ENCODE peak calls at places on chromosomes 4 and X, in seven cellular contexts. One of them, this sample, is unnamed.

GRCh38 chrX:31435592-31435991 is 363.8 kb upstream of the FTHL17 start:
- DNase-seq in transverse colon: peak; percentile 70
- DNase-seq in ovary: no peak
- DNase-seq in lower leg skin: no peak
- DNase-seq in left ventricle myocardium inferior: peak; percentile 18
- DNase-seq in A549: no peak
- DNase-seq in foreskin fibroblast: no peak
- DNase-seq in this sample: peak; percentile 45

GRCh38 chr4:38101563-38101962 is 141.4 kb downstream of the PTTG2 start:
- DNase-seq in A549: no peak
- DNase-seq in transverse colon: no peak
- DNase-seq in foreskin fibroblast: peak; percentile 58
- DNase-seq in lower leg skin: no peak
- DNase-seq in left ventricle myocardium inferior: no peak
- DNase-seq in ovary: no peak
- DNase-seq in this sample: peak; percentile 60

GRCh38 chr4:48687313-48687712 is 92.8 kb downstream of the FRYL start:
- DNase-seq in left ventricle myocardium inferior: no peak
- DNase-seq in lower leg skin: no peak
- DNase-seq in ovary: no peak
- DNase-seq in A549: no peak
- DNase-seq in foreskin fibroblast: no peak
- DNase-seq in transverse colon: no peak
- DNase-seq in this sample: no peak

GRCh38 chr4:184598753-184599491 is 50.3 kb downstream of the CASP3 start:
- DNase-seq in foreskin fibroblast: no peak
- DNase-seq in transverse colon: no peak
- DNase-seq in A549: no peak
- DNase-seq in ovary: no peak
- DNase-seq in left ventricle myocardium inferior: no peak
- DNase-seq in lower leg skin: no peak
- DNase-seq in this sample: peak; percentile 27

GRCh38 chrX:3244955-3245354 is 101.5 kb downstream of the MXRA5 start:
- DNase-seq in lower leg skin: no peak
- DNase-seq in transverse colon: no peak
- DNase-seq in left ventricle myocardium inferior: no peak
- DNase-seq in A549: no peak
- DNase-seq in foreskin fibroblast: no peak
- DNase-seq in ovary: no peak
- DNase-seq in this sample: no peak

GRCh38 chr4:6732441-6733357 is 16.7 kb downstream of the BLOC1S4 start:
- DNase-seq in ovary: no peak
- DNase-seq in foreskin fibroblast: peak; percentile 86
- DNase-seq in lower leg skin: no peak
- DNase-seq in left ventricle myocardium inferior: peak; percentile 76
- DNase-seq in transverse colon: peak; percentile 68
- DNase-seq in A549: peak; percentile 69
- DNase-seq in this sample: peak; percentile 93

GRCh38 chrX:155094468-155095061 is 23.3 kb downstream of the BRCC3 start:
- DNase-seq in transverse colon: no peak
- DNase-seq in A549: no peak
- DNase-seq in ovary: no peak
- DNase-seq in left ventricle myocardium inferior: no peak
- DNase-seq in foreskin fibroblast: peak; percentile 8
- DNase-seq in lower leg skin: no peak
- DNase-seq in this sample: peak; percentile 16

GRCh38 chrX:153750126-153750774 is 13.8 kb upstream of the PLXNB3 start:
- DNase-seq in foreskin fibroblast: no peak
- DNase-seq in transverse colon: no peak
- DNase-seq in lower leg skin: no peak
- DNase-seq in ovary: no peak
- DNase-seq in left ventricle myocardium inferior: no peak
- DNase-seq in A549: no peak
- DNase-seq in this sample: no peak

GRCh38 chr4:139700568-139700967 is 34.9 kb downstream of the MGST2 start:
- DNase-seq in lower leg skin: no peak
- DNase-seq in ovary: no peak
- DNase-seq in left ventricle myocardium inferior: no peak
- DNase-seq in transverse colon: no peak
- DNase-seq in foreskin fibroblast: no peak
- DNase-seq in A549: no peak
- DNase-seq in this sample: no peak

GRCh38 chrX:107199491-107199890 is 6.7 kb downstream of the NUP62CL start:
- DNase-seq in ovary: no peak
- DNase-seq in left ventricle myocardium inferior: no peak
- DNase-seq in transverse colon: no peak
- DNase-seq in lower leg skin: no peak
- DNase-seq in foreskin fibroblast: no peak
- DNase-seq in A549: no peak
- DNase-seq in this sample: no peak

GRCh38 chr4:95833652-95834276 is 6.1 kb upstream of the PDHA2 start:
- DNase-seq in transverse colon: no peak
- DNase-seq in foreskin fibroblast: no peak
- DNase-seq in lower leg skin: no peak
- DNase-seq in ovary: no peak
- DNase-seq in left ventricle myocardium inferior: no peak
- DNase-seq in A549: no peak
- DNase-seq in this sample: no peak

GRCh38 chrX:18638397-18638796 is 33.5 kb downstream of the RS1 start:
- DNase-seq in A549: no peak
- DNase-seq in transverse colon: no peak
- DNase-seq in left ventricle myocardium inferior: no peak
- DNase-seq in foreskin fibroblast: no peak
- DNase-seq in ovary: no peak
- DNase-seq in lower leg skin: no peak
- DNase-seq in this sample: no peak

GRCh38 chr4:81472249-81473085 is 760 bp upstream of the RASGEF1B start:
- DNase-seq in foreskin fibroblast: peak; percentile 15
- DNase-seq in A549: peak; percentile 14
- DNase-seq in left ventricle myocardium inferior: peak; percentile 30
- DNase-seq in ovary: peak; percentile 26
- DNase-seq in lower leg skin: peak; percentile 47
- DNase-seq in transverse colon: peak; percentile 57
- DNase-seq in this sample: peak; percentile 12

GRCh38 chr4:189548484-189549160 is 392.1 kb upstream of the FRG1 start:
- DNase-seq in left ventricle myocardium inferior: no peak
- DNase-seq in lower leg skin: no peak
- DNase-seq in A549: no peak
- DNase-seq in foreskin fibroblast: no peak
- DNase-seq in transverse colon: no peak
- DNase-seq in ovary: no peak
- DNase-seq in this sample: no peak

GRCh38 chr4:127809173-127809800 is 27.2 kb downstream of the HSPA4L start:
- DNase-seq in lower leg skin: no peak
- DNase-seq in ovary: no peak
- DNase-seq in A549: no peak
- DNase-seq in left ventricle myocardium inferior: no peak
- DNase-seq in transverse colon: no peak
- DNase-seq in foreskin fibroblast: peak; percentile 1
- DNase-seq in this sample: peak; percentile 13

GRCh38 chr4:113781439-113782040 is 20.0 kb upstream of the CAMK2D start:
- DNase-seq in foreskin fibroblast: no peak
- DNase-seq in A549: peak; percentile 10
- DNase-seq in left ventricle myocardium inferior: no peak
- DNase-seq in transverse colon: no peak
- DNase-seq in ovary: no peak
- DNase-seq in lower leg skin: no peak
- DNase-seq in this sample: peak; percentile 49

GRCh38 chr4:52273885-52274284 is 222.8 kb downstream of the SPATA18 start:
- DNase-seq in transverse colon: no peak
- DNase-seq in foreskin fibroblast: no peak
- DNase-seq in A549: no peak
- DNase-seq in ovary: no peak
- DNase-seq in lower leg skin: no peak
- DNase-seq in left ventricle myocardium inferior: no peak
- DNase-seq in this sample: no peak

GRCh38 chrX:16870861-16871584 is 861 bp upstream of the RBBP7 start:
- DNase-seq in ovary: peak; percentile 51
- DNase-seq in lower leg skin: peak; percentile 13
- DNase-seq in foreskin fibroblast: no peak
- DNase-seq in transverse colon: no peak
- DNase-seq in left ventricle myocardium inferior: peak; percentile 31
- DNase-seq in A549: no peak
- DNase-seq in this sample: peak; percentile 19

GRCh38 chrX:46278591-46278990 is 266.6 kb downstream of the ZNF674 start:
- DNase-seq in foreskin fibroblast: no peak
- DNase-seq in ovary: no peak
- DNase-seq in transverse colon: no peak
- DNase-seq in lower leg skin: no peak
- DNase-seq in left ventricle myocardium inferior: no peak
- DNase-seq in A549: no peak
- DNase-seq in this sample: no peak

GRCh38 chr4:2083826-2084160 is 24.7 kb downstream of the NAT8L start:
- DNase-seq in transverse colon: no peak
- DNase-seq in foreskin fibroblast: no peak
- DNase-seq in left ventricle myocardium inferior: no peak
- DNase-seq in ovary: no peak
- DNase-seq in A549: no peak
- DNase-seq in lower leg skin: no peak
- DNase-seq in this sample: no peak

GRCh38 chr4:3521621-3522325 is 10.4 kb downstream of the LRPAP1 start:
- DNase-seq in A549: no peak
- DNase-seq in foreskin fibroblast: no peak
- DNase-seq in ovary: peak; percentile 7
- DNase-seq in left ventricle myocardium inferior: peak; percentile 15
- DNase-seq in transverse colon: peak; percentile 2
- DNase-seq in lower leg skin: no peak
- DNase-seq in this sample: no peak

GRCh38 chr4:47469951-47470350 is 6.4 kb upstream of the COMMD8 start:
- DNase-seq in transverse colon: no peak
- DNase-seq in left ventricle myocardium inferior: no peak
- DNase-seq in ovary: no peak
- DNase-seq in lower leg skin: no peak
- DNase-seq in foreskin fibroblast: peak; percentile 37
- DNase-seq in A549: no peak
- DNase-seq in this sample: peak; percentile 50

GRCh38 chrX:136214551-136214950 is 36.6 kb downstream of the MAP7D3 start:
- DNase-seq in foreskin fibroblast: peak; percentile 64
- DNase-seq in transverse colon: no peak
- DNase-seq in A549: no peak
- DNase-seq in left ventricle myocardium inferior: no peak
- DNase-seq in lower leg skin: no peak
- DNase-seq in ovary: no peak
- DNase-seq in this sample: peak; percentile 90

GRCh38 chr4:52942936-52943335 is 80.8 kb downstream of the RASL11B start:
- DNase-seq in transverse colon: no peak
- DNase-seq in lower leg skin: no peak
- DNase-seq in A549: no peak
- DNase-seq in ovary: no peak
- DNase-seq in left ventricle myocardium inferior: no peak
- DNase-seq in foreskin fibroblast: no peak
- DNase-seq in this sample: peak; percentile 28

GRCh38 chr4:46250997-46251396 is 127.1 kb upstream of the GABRG1 start:
- DNase-seq in transverse colon: no peak
- DNase-seq in A549: no peak
- DNase-seq in foreskin fibroblast: no peak
- DNase-seq in lower leg skin: no peak
- DNase-seq in ovary: no peak
- DNase-seq in left ventricle myocardium inferior: no peak
- DNase-seq in this sample: no peak

GRCh38 chr4:183823394-183823793 is 81.7 kb upstream of the STOX2 start:
- DNase-seq in left ventricle myocardium inferior: peak; percentile 36
- DNase-seq in ovary: no peak
- DNase-seq in transverse colon: peak; percentile 44
- DNase-seq in A549: no peak
- DNase-seq in lower leg skin: peak; percentile 47
- DNase-seq in foreskin fibroblast: no peak
- DNase-seq in this sample: peak; percentile 75

GRCh38 chr4:98626350-98626749 is 32.1 kb downstream of the TSPAN5 start:
- DNase-seq in lower leg skin: no peak
- DNase-seq in A549: peak; percentile 25
- DNase-seq in ovary: peak; percentile 83
- DNase-seq in foreskin fibroblast: peak; percentile 81
- DNase-seq in transverse colon: no peak
- DNase-seq in left ventricle myocardium inferior: peak; percentile 18
- DNase-seq in this sample: peak; percentile 81

GRCh38 chrX:110384490-110384889 is 25.8 kb downstream of the RTL9 start:
- DNase-seq in left ventricle myocardium inferior: no peak
- DNase-seq in A549: no peak
- DNase-seq in ovary: no peak
- DNase-seq in foreskin fibroblast: peak; percentile 62
- DNase-seq in transverse colon: no peak
- DNase-seq in lower leg skin: no peak
- DNase-seq in this sample: peak; percentile 47

GRCh38 chrX:13357925-13358324 is 38.1 kb upstream of the ATXN3L start:
- DNase-seq in foreskin fibroblast: no peak
- DNase-seq in ovary: no peak
- DNase-seq in left ventricle myocardium inferior: no peak
- DNase-seq in transverse colon: no peak
- DNase-seq in A549: no peak
- DNase-seq in lower leg skin: peak; percentile 19
- DNase-seq in this sample: peak; percentile 67

GRCh38 chr4:99878604-99879003 is 15.6 kb downstream of the LAMTOR3 start:
- DNase-seq in left ventricle myocardium inferior: no peak
- DNase-seq in lower leg skin: no peak
- DNase-seq in transverse colon: no peak
- DNase-seq in foreskin fibroblast: no peak
- DNase-seq in ovary: no peak
- DNase-seq in A549: no peak
- DNase-seq in this sample: no peak
- H3K4me3 ChIP-seq in left ventricle myocardium inferior: no peak overlapping the region
- H3K4me3 ChIP-seq in lower leg skin: no peak overlapping the region
- H3K4me3 ChIP-seq in transverse colon: no peak overlapping the region
- H3K4me3 ChIP-seq in foreskin fibroblast: no peak overlapping the region
- H3K4me3 ChIP-seq in ovary: no peak overlapping the region
- H3K4me3 ChIP-seq in A549: no peak overlapping the region
- H3K4me3 ChIP-seq in this sample: no peak overlapping the region

DNA sequence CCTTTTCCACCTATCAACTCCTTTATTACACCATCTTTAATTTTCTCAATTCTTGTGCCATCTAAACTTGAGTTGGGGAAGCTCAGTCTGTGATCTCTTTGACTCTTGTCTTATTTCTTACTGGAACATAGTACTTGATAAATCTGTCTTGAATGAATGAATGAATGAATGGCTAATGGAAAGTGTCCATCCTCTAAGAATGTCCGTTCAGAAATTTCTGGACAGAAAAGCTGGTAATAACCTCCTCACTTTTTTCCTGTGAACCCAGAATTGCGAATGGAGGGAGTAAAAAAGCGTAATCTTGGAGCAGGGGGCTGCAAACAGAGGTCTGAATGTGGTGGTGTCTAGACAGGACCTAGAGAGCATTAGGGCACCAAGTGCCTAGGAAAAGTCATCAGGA is 9.4 kb upstream of the CLTRN start:
- DNase-seq in lower leg skin: no peak
- DNase-seq in A549: no peak
- DNase-seq in transverse colon: no peak
- DNase-seq in foreskin fibroblast: no peak
- DNase-seq in ovary: no peak
- DNase-seq in left ventricle myocardium inferior: no peak
- DNase-seq in this sample: no peak
- H3K4me3 ChIP-seq in lower leg skin: no peak overlapping the region
- H3K4me3 ChIP-seq in A549: peak overlapping the region; percentile 65
- H3K4me3 ChIP-seq in transverse colon: no peak overlapping the region
- H3K4me3 ChIP-seq in foreskin fibroblast: peak overlapping the region; percentile 88
- H3K4me3 ChIP-seq in ovary: peak overlapping the region; percentile 67
- H3K4me3 ChIP-seq in left ventricle myocardium inferior: peak overlapping the region; percentile 82
- H3K4me3 ChIP-seq in this sample: peak overlapping the region; percentile 89

GRCh38 chrX:42399632-42400024 is 378.3 kb downstream of the PPP1R2C start:
- DNase-seq in left ventricle myocardium inferior: no peak
- DNase-seq in A549: no peak
- DNase-seq in foreskin fibroblast: no peak
- DNase-seq in lower leg skin: no peak
- DNase-seq in ovary: no peak
- DNase-seq in transverse colon: no peak
- DNase-seq in this sample: no peak
- H3K4me3 ChIP-seq in left ventricle myocardium inferior: no peak overlapping the region
- H3K4me3 ChIP-seq in A549: no peak overlapping the region
- H3K4me3 ChIP-seq in foreskin fibroblast: no peak overlapping the region
- H3K4me3 ChIP-seq in lower leg skin: no peak overlapping the region
- H3K4me3 ChIP-seq in ovary: no peak overlapping the region
- H3K4me3 ChIP-seq in transverse colon: no peak overlapping the region
- H3K4me3 ChIP-seq in this sample: no peak overlapping the region

GRCh38 chr4:89347363-89347762 is 39.8 kb upstream of the GPRIN3 start:
- DNase-seq in foreskin fibroblast: no peak
- DNase-seq in A549: no peak
- DNase-seq in left ventricle myocardium inferior: no peak
- DNase-seq in ovary: no peak
- DNase-seq in transverse colon: no peak
- DNase-seq in lower leg skin: no peak
- DNase-seq in this sample: no peak
- H3K4me3 ChIP-seq in foreskin fibroblast: no peak overlapping the region
- H3K4me3 ChIP-seq in A549: no peak overlapping the region
- H3K4me3 ChIP-seq in left ventricle myocardium inferior: no peak overlapping the region
- H3K4me3 ChIP-seq in ovary: no peak overlapping the region
- H3K4me3 ChIP-seq in transverse colon: no peak overlapping the region
- H3K4me3 ChIP-seq in lower leg skin: no peak overlapping the region
- H3K4me3 ChIP-seq in this sample: no peak overlapping the region

This sample was measured in AG10803.